ENCODE peak calls at places on chromosomes 2 and 18, in six cellular contexts. P is choroid plexus epithelial cell, Q is PC-9, J is AG09309, S is A549, Z is neural crest cell. B is an unnamed sample.

GRCh38 chr2:240294514-240294913 is 140.9 kb upstream of the GPC1 start:
- DNase-seq in P (no peak), Q (no peak), J (no peak), S (no peak), Z (no peak), B (no peak)

GRCh38 chr18:79258447-79258846 is 137.3 kb upstream of the NFATC1 start:
- DNase-seq in P (no peak), Q (no peak), J (no peak), S (no peak), Z (no peak), B (no peak)

GRCh38 chr2:24721470-24721869 is 71.7 kb downstream of the PTRHD1 start:
- DNase-seq in P (peak; percentile 88), Q (no peak), J (peak; percentile 43), S (no peak), Z (no peak), B (peak; percentile 94)

GRCh38 chr2:29000481-29000880 is 19.4 kb downstream of the TOGARAM2 start:
- DNase-seq in P (peak; percentile 89), Q (no peak), J (no peak), S (no peak), Z (no peak), B (no peak)

GRCh38 chr18:51639541-51639940 is 442.1 kb upstream of the MEX3C start:
- DNase-seq in P (no peak), Q (no peak), J (no peak), S (no peak), Z (no peak), B (no peak)

GRCh38 chr2:40096360-40096759 is 317.3 kb upstream of the THUMPD2 start:
- DNase-seq in P (peak; percentile 42), Q (no peak), J (no peak), S (peak; percentile 44), Z (no peak), B (peak; percentile 78)

GRCh38 chr2:75640621-75641121 is 5.9 kb upstream of the MRPL19 start:
- DNase-seq in P (peak; percentile 87), Q (peak; percentile 53), J (peak; percentile 29), S (peak; percentile 62), Z (peak; percentile 63), B (peak; percentile 79)

GRCh38 chr2:234310166-234310565 is 186.7 kb downstream of the ARL4C start:
- DNase-seq in P (no peak), Q (no peak), J (no peak), S (no peak), Z (no peak), B (no peak)

GRCh38 chr2:201118957-201119848 is 3.2 kb downstream of the CFLAR start:
- DNase-seq in P (peak; percentile 68), Q (no peak), J (no peak), S (no peak), Z (no peak), B (peak; percentile 57)

GRCh38 chr18:47113796-47114540 is 36.3 kb downstream of the HDHD2 start:
- DNase-seq in P (no peak), Q (no peak), J (peak; percentile 35), S (no peak), Z (no peak), B (no peak)

GRCh38 chr18:74528478-74528877 is 5.8 kb upstream of the CNDP1 start:
- DNase-seq in P (no peak), Q (no peak), J (no peak), S (no peak), Z (no peak), B (no peak)

GRCh38 chr2:190948671-190949070 is 65.3 kb downstream of the STAT1 start:
- DNase-seq in P (peak; percentile 74), Q (peak; percentile 37), J (no peak), S (no peak), Z (no peak), B (peak; percentile 53)

DNA sequence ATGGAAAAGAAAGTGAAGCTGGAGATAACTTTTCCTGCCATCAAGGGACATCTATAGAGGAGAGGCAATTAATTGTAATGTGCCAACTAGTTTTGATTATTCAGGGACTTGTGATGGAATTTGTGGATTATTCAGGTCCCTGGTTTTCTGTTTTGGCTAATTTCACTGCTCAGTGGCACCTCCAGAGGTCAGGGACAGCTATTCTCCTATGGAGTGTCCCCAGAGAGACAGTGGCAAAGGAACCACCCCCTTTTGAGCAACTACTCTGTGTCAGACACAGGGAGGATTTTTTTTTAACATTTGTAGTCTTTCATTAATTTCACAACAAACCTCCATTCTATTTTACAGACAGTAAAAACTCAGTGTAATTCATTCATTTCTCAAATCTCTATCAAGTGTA is 206.0 kb upstream of the SPRED2 start:
- DNase-seq in P (no peak), Q (no peak), J (no peak), S (no peak), Z (no peak), B (no peak)
- TF ChIP-seq CTCF in P (peak; percentile 10), Q (peak; percentile 39), J (no peak), S (peak; percentile 11), Z (peak; percentile 46), B (no peak)

GRCh38 chr2:44663471-44664073 is 277.9 kb upstream of the SIX3 start:
- DNase-seq in P (no peak), Q (no peak), J (no peak), S (no peak), Z (no peak), B (no peak)

GRCh38 chr2:44672431-44672830 is 269.1 kb upstream of the SIX3 start:
- DNase-seq in P (no peak), Q (no peak), J (no peak), S (no peak), Z (no peak), B (no peak)

GRCh38 chr2:44671276-44671675 is 270.2 kb upstream of the SIX3 start:
- DNase-seq in P (no peak), Q (no peak), J (no peak), S (no peak), Z (no peak), B (no peak)

GRCh38 chr2:44671896-44672295 is 269.6 kb upstream of the SIX3 start:
- DNase-seq in P (no peak), Q (no peak), J (no peak), S (no peak), Z (no peak), B (no peak)

GRCh38 chr2:44668336-44668735 is 273.2 kb upstream of the SIX3 start:
- DNase-seq in P (peak; percentile 11), Q (no peak), J (no peak), S (peak; percentile 29), Z (no peak), B (no peak)
- TF ChIP-seq CTCF in P (peak; percentile 31), Q (peak; percentile 40), J (peak; percentile 22), S (peak; percentile 44), Z (no peak), B (no peak)

GRCh38 chr2:196718394-196718793 is 78.9 kb downstream of the CCDC150 start:
- DNase-seq in P (peak; percentile 27), Q (no peak), J (no peak), S (peak; percentile 25), Z (no peak), B (peak; percentile 21)

GRCh38 chr2:196719565-196719872 is 80.0 kb downstream of the GTF3C3 start:
- DNase-seq in P (no peak), Q (no peak), J (no peak), S (peak; percentile 10), Z (no peak), B (no peak)

DNA sequence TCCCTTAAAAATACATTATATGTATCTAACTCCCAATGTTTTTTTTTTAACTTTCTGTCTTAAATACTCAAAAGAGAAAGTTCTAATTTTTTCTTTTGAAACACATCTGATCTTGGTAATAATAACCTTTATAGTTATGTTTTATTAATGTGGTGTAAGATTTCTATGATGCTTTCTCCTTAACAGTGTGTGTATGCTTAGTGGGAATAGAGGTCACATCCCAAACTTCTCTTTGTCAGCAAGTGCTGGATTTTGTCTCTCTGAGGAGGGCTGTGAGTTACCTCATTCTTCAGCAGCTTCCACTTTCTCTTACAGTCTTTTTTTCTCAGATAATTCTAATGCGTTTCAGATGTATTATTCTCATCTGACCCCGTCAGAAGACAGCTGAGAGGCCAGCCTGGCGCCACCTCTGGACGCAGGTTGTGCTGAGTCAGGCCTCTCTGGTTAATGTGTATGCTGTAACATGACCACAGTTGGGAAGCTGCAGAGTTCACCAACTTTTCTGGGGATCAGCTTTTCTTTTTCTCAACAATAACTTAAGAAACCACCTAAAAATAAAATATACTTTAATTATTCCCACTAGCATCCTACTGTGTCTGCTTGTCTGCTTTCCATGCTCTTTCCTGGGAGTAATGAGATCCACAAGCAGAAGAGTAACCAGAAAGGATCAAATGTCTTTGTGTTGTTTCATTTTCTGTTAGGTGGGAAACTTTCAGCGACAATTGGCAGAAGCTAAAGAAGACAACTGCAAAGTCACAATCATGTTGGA is 79.5 kb downstream of the CCDC150 start:
- DNase-seq in P (peak; percentile 91), Q (no peak), J (peak; percentile 66), S (peak; percentile 72), Z (no peak), B (peak; percentile 90)
- TF ChIP-seq CTCF in P (peak; percentile 46), Q (no peak), J (peak; percentile 40), S (no peak), Z (peak; percentile 18), B (peak; percentile 48)

GRCh38 chr2:136253288-136254004 is 135.5 kb upstream of the CXCR4 start:
- DNase-seq in P (no peak), Q (no peak), J (no peak), S (no peak), Z (no peak), B (no peak)
- TF ChIP-seq CTCF in P (no peak), Q (no peak), J (no peak), S (no peak), Z (no peak), B (no peak)

DNA sequence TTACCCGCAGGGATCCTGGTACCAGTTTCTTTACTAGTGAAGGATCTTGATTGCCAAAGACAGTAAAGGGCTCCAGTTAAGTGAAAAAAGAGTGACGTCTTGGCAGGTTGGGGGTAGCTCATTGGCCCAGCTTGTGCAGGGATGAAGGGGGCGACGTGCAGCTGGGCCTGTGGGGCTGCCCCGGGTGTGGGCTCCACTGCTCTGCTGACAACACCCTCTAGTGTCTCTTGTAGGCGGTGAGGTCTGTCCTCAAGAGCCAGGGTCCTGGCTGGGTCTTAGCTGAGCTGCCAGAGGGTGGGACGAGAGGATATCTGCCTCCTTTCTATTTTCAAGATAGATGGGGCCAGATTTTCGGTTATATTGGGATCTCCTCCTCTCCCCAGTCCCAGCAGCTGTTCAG is 6.1 kb downstream of the ARHGEF4 start:
- DNase-seq in P (no peak), Q (no peak), J (no peak), S (no peak), Z (no peak), B (no peak)
- TF ChIP-seq CTCF in P (no peak), Q (no peak), J (no peak), S (no peak), Z (no peak), B (no peak)

DNA sequence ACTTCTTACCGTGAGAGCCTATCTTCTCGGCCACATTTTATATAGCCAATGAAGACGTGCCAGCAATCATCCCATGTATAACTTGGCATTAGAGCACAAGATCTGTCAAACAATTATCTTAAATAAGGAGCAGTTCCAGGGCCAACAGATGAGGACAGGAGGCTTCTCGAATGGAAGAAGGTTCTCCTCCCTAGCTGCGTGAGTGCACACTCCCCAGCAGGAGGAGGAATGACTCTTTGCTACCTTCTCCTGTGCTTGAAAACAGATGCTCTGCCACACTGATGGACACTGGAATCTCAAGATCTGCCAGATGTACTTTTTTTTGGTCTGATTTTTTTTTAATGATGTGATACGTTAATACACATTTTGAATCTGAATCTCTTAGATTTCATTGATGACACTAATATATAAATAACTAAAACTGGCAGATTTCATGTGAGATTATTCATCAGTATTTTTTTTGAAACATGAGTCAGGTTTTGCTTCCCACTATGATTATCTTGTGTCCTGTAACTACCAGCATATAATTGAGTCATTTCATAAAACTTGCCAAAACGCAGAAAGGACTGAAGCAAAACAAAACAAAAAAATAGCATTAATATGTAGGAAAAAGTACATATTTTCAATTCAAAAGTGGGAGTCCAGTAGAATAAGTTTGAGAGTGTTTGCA is 626 bp upstream of the VIT start:
- DNase-seq in P (peak; percentile 74), Q (no peak), J (no peak), S (peak; percentile 45), Z (no peak), B (peak; percentile 69)
- TF ChIP-seq CTCF in P (peak; percentile 74), Q (no peak), J (peak; percentile 60), S (no peak), Z (no peak), B (peak; percentile 63)

B was measured in fibroblast of the aortic adventitia.